ENCODE peak calls at places on chromosomes 2 and 18, in six cellular contexts. R is mammary epithelial cell; S is NCI-H1417; E is upper lobe of right lung; A is stimulated activated CD8-positive, alpha-beta memory T cell treated with anti-CD3 and anti-CD28 coated beads, Interleukin-7, amount 100 ng/mL, for 1 hour; X is glutamatergic neuron. M is an unnamed sample.

GRCh38 chr2:86603892-86604291 is 19.8 kb downstream of the RNF103 start:
- DNase-seq in R (no peak), S (no peak), E (no peak), A (no peak), X (no peak), M (no peak)

GRCh38 chr2:216316743-216317142 is 55.5 kb downstream of the MARCHF4 start:
- DNase-seq in R (peak), S (no peak), E (no peak), A (no peak), X (no peak), M (no peak)

GRCh38 chr2:84875213-84875560 is 5.7 kb downstream of the TRABD2A start:
- DNase-seq in R (no peak), S (no peak), E (no peak), A (no peak), X (no peak), M (no peak)

GRCh38 chr18:35918564-35918963 is 53.9 kb upstream of the RMP24 start:
- DNase-seq in R (no peak), S (no peak), E (no peak), A (no peak), X (no peak), M (no peak)

GRCh38 chr18:59921384-59921891 is 21.6 kb downstream of the PMAIP1 start:
- DNase-seq in R (peak), S (no peak), E (no peak), A (no peak), X (no peak), M (no peak)

GRCh38 chr2:211864328-211864727 is 674.3 kb downstream of the ERBB4 start:
- DNase-seq in R (no peak), S (no peak), E (no peak), A (no peak), X (no peak), M (no peak)

GRCh38 chr2:207945201-207945600 is 80.1 kb downstream of the PLEKHM3 start:
- DNase-seq in R (no peak), S (no peak), E (no peak), A (no peak), X (no peak), M (no peak)

GRCh38 chr2:96580771-96581170 is 44.2 kb downstream of the ARID5A start:
- DNase-seq in R (peak), S (no peak), E (no peak), A (no peak), X (no peak), M (no peak)

GRCh38 chr2:63735931-63736820 is 105.5 kb upstream of the UGP2 start:
- DNase-seq in R (peak), S (no peak), E (no peak), A (no peak), X (no peak), M (no peak)

GRCh38 chr2:34126279-34126678 is 527.2 kb upstream of the FAM98A start:
- DNase-seq in R (no peak), S (no peak), E (no peak), A (no peak), X (no peak), M (no peak)

GRCh38 chr2:47403829-47404228 is 873 bp downstream of the MSH2 start:
- DNase-seq in R (no peak), S (peak), E (no peak), A (no peak), X (no peak), M (no peak)

GRCh38 chr2:68426446-68426845 is 40.6 kb downstream of the FBXO48 start:
- DNase-seq in R (no peak), S (no peak), E (no peak), A (no peak), X (no peak), M (no peak)

GRCh38 chr2:58614259-58614658 is 373.1 kb upstream of the FANCL start:
- DNase-seq in R (no peak), S (no peak), E (no peak), A (no peak), X (no peak), M (no peak)

GRCh38 chr2:169767243-169767888 is 31.3 kb upstream of the SSB start:
- DNase-seq in R (peak), S (no peak), E (no peak), A (peak), X (peak), M (peak)

GRCh38 chr2:10239561-10239967 is 63.1 kb upstream of the HPCAL1 start:
- DNase-seq in R (no peak), S (no peak), E (peak), A (no peak), X (peak), M (peak)

GRCh38 chr2:191892391-191892790 is 45.5 kb upstream of the CAVIN2 start:
- DNase-seq in R (peak), S (no peak), E (no peak), A (no peak), X (no peak), M (no peak)

GRCh38 chr2:200665626-200666453 is 80.0 kb downstream of the AOX1 start:
- DNase-seq in R (no peak), S (no peak), E (no peak), A (no peak), X (no peak), M (no peak)

GRCh38 chr2:24404582-24404981 is 44.2 kb upstream of the ITSN2 start:
- DNase-seq in R (peak), S (no peak), E (no peak), A (no peak), X (no peak), M (no peak)

M was measured in RPMI8226.